ENCODE peak calls at places on chromosomes 1 and 21, in five cellular contexts. F is psoas muscle, E is foreskin fibroblast, X is aorta, A is coronary artery. M is an unnamed sample.

GRCh38 chr1:244919320-244920282 is 55.3 kb upstream of the HNRNPU start:
- DNase-seq in F (no peak), E (no peak), X (no peak), A (no peak), M (no peak)

GRCh38 chr1:244154882-244155531 is 103.9 kb downstream of the ZBTB18 start:
- DNase-seq in F (peak), E (no peak), X (no peak), A (no peak), M (peak)

GRCh38 chr1:2554621-2555387 is 1.4 kb upstream of the TNFRSF14 start:
- DNase-seq in F (no peak), E (no peak), X (no peak), A (no peak), M (no peak)

GRCh38 chr1:22749919-22750670 is 39.5 kb downstream of the EPHB2 start:
- DNase-seq in F (no peak), E (peak), X (peak), A (no peak), M (peak)

GRCh38 chr1:100543640-100544039 is 5.7 kb downstream of the GPR88 start:
- DNase-seq in F (no peak), E (no peak), X (no peak), A (no peak), M (no peak)

GRCh38 chr21:35195232-35195631 is 146.1 kb upstream of the RUNX1 start:
- DNase-seq in F (no peak), E (no peak), X (no peak), A (no peak), M (no peak)

GRCh38 chr1:87449348-87449963 is 120.8 kb downstream of the LMO4 start:
- DNase-seq in F (no peak), E (no peak), X (no peak), A (no peak), M (peak)

GRCh38 chr1:81802601-81803422 is 2.1 kb downstream of the ADGRL2 start:
- DNase-seq in F (peak), E (peak), X (peak), A (peak), M (no peak)

GRCh38 chr1:203158423-203158822 is 17.2 kb downstream of the MYBPH start:
- DNase-seq in F (no peak), E (no peak), X (no peak), A (no peak), M (no peak)

GRCh38 chr21:44267655-44268142 is 6.0 kb upstream of the DNMT3L start:
- DNase-seq in F (peak), E (no peak), X (no peak), A (no peak), M (no peak)

GRCh38 chr1:94690033-94690712 is 130.0 kb upstream of the SLC44A3 start:
- DNase-seq in F (no peak), E (peak), X (no peak), A (no peak), M (no peak)

GRCh38 chr21:33884361-33885157 is 31.0 kb downstream of the ATP5PO start:
- DNase-seq in F (no peak), E (no peak), X (peak), A (no peak), M (no peak)

GRCh38 chr1:111140680-111140967 is 601 bp downstream of the CEPT1 start:
- DNase-seq in F (no peak), E (peak), X (no peak), A (no peak), M (peak)

GRCh38 chr1:41739061-41739955 is 179.4 kb downstream of the HIVEP3 start:
- DNase-seq in F (peak), E (peak), X (peak), A (peak), M (peak)

GRCh38 chr1:164644774-164645634 is 86.0 kb downstream of the PBX1 start:
- DNase-seq in F (no peak), E (peak), X (no peak), A (no peak), M (no peak)

GRCh38 chr1:26597629-26598039 is 68.1 kb downstream of the RPS6KA1 start:
- DNase-seq in F (no peak), E (no peak), X (no peak), A (no peak), M (no peak)

GRCh38 chr1:167342846-167343245 is 122.2 kb downstream of the POU2F1 start:
- DNase-seq in F (no peak), E (no peak), X (no peak), A (no peak), M (no peak)

GRCh38 chr1:54329337-54329954 is 76.7 kb downstream of the SSBP3 start:
- DNase-seq in F (no peak), E (no peak), X (no peak), A (no peak), M (no peak)

GRCh38 chr1:21931171-21932093 is 5.7 kb downstream of the HSPG2 start:
- DNase-seq in F (peak), E (peak), X (peak), A (peak), M (peak)

GRCh38 chr1:180563013-180563827 is 4.5 kb downstream of the OVAAL start:
- DNase-seq in F (no peak), E (peak), X (no peak), A (no peak), M (no peak)

GRCh38 chr1:206685749-206686485 is 1.2 kb downstream of the MAPKAPK2 start:
- DNase-seq in F (peak), E (peak), X (peak), A (peak), M (no peak)

GRCh38 chr1:157077394-157077793 is 22.2 kb downstream of the ETV3L start:
- DNase-seq in F (no peak), E (no peak), X (no peak), A (no peak), M (no peak)

GRCh38 chr1:71780681-71781080 is 501.7 kb downstream of the NEGR1 start:
- DNase-seq in F (no peak), E (peak), X (no peak), A (no peak), M (no peak)

GRCh38 chr1:213499444-213499843 is 448.4 kb downstream of the RPS6KC1 start:
- DNase-seq in F (no peak), E (no peak), X (no peak), A (no peak), M (no peak)

GRCh38 chr1:8379513-8380186 is 61.7 kb downstream of the SLC45A1 start:
- DNase-seq in F (no peak), E (no peak), X (no peak), A (no peak), M (no peak)

GRCh38 chr1:183029591-183030000 is 6.4 kb downstream of the LAMC1 start:
- DNase-seq in F (no peak), E (peak), X (no peak), A (no peak), M (no peak)

GRCh38 chr1:20320734-20321133 is 30.1 kb downstream of the VWA5B1 start:
- DNase-seq in F (no peak), E (no peak), X (no peak), A (no peak), M (no peak)

GRCh38 chr1:110635434-110635833 is 29.3 kb upstream of the KCNA2 start:
- DNase-seq in F (no peak), E (no peak), X (no peak), A (no peak), M (no peak)

GRCh38 chr1:111750856-111751255 is 4.8 kb upstream of the DDX20 start:
- DNase-seq in F (no peak), E (no peak), X (no peak), A (no peak), M (no peak)

GRCh38 chr1:215529571-215529970 is 37.5 kb upstream of the KCTD3 start:
- DNase-seq in F (no peak), E (no peak), X (no peak), A (no peak), M (no peak)

GRCh38 chr1:63112155-63112914 is 210.0 kb upstream of the FOXD3 start:
- DNase-seq in F (no peak), E (peak), X (no peak), A (no peak), M (peak)

GRCh38 chr21:39125752-39126485 is 57.3 kb downstream of the PSMG1 start:
- DNase-seq in F (no peak), E (peak), X (no peak), A (no peak), M (no peak)

GRCh38 chr1:54934869-54935268 is 45.6 kb upstream of the TMEM61 start:
- DNase-seq in F (no peak), E (peak), X (no peak), A (no peak), M (peak)

GRCh38 chr1:96843196-96843595 is 121.6 kb downstream of the PTBP2 start:
- DNase-seq in F (no peak), E (peak), X (no peak), A (no peak), M (peak)

GRCh38 chr1:218350022-218350525 is 4.9 kb downstream of the TGFB2 start:
- DNase-seq in F (no peak), E (no peak), X (no peak), A (no peak), M (no peak)

GRCh38 chr1:221887091-221887746 is 145.3 kb upstream of the DUSP10 start:
- DNase-seq in F (peak), E (peak), X (peak), A (no peak), M (peak)

GRCh38 chr21:24941316-24942185 is 665.7 kb downstream of the MRPL39 start:
- DNase-seq in F (no peak), E (no peak), X (no peak), A (no peak), M (no peak)

GRCh38 chr1:154883919-154884867 is 14.1 kb upstream of the KCNN3 start:
- DNase-seq in F (no peak), E (no peak), X (no peak), A (no peak), M (no peak)

DNA sequence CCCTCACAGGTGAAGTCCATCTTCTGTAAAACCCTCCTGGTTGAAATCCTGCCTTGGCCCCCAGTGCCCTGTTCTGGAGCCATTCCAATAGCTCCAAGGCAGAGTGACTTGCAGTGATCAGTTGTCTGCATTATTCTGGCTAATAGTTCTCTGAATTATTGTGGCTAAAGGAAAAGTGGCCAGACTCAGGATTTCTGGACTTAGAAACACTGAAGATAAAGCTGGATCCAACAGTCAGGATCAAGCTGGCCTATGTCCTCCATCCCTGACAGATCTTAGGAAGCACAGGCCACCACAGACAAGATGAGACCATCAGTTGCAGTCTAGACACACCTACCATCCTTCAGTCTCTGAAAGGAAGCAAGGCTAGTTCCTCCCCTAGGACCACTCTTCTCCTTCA is 801 bp upstream of the C2CD4D start:
- DNase-seq in F (no peak), E (no peak), X (no peak), A (no peak), M (no peak)
- H3K4me3 ChIP-seq in F (no peak), E (no peak), X (no peak), A (no peak), M (no peak)

DNA sequence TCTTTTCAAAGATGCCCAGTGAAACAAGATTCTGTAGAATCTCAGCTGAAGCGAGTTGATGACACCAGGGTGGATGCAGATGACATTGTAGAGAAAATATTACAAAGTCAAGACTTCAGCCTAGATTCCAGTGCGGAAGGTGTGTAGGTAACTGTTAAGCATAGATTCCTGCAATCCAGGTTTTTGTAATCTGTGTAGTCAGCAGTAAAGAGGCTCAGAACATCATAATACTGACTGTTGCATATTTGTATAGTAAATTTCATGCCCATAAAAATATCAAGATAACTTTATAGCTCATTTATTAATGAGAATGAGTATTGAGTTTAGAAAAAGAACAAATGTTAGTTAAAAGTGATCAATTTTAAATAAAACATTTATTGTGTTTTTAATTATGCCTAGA is 32.2 kb downstream of the HENMT1 start:
- DNase-seq in F (no peak), E (no peak), X (no peak), A (no peak), M (no peak)
- H3K4me3 ChIP-seq in F (no peak), E (no peak), X (no peak), A (no peak), M (no peak)

DNA sequence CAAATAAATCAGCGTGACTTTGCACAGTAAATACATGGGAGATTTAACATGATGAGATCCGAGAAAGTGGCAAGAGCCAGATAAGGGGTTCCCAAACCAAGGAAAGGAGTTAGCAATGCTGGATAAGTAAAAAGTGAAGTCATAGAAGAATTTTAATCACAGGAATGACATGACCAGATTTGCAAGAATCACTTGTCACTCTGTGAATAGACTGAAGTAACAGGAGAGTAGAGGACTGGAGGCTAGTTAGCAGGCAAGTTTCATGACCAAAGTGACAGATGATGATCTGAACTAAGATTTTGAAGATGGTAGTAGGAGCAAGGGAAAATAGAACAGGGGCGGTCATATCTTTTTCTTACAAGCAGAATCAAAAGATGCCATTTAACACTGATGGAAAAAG is 8.4 kb downstream of the CFH start:
- DNase-seq in F (no peak), E (no peak), X (no peak), A (no peak), M (no peak)
- H3K4me3 ChIP-seq in F (peak), E (no peak), X (no peak), A (peak), M (no peak)

GRCh38 chr21:16307256-16307655 is 577.5 kb downstream of the USP25 start:
- DNase-seq in F (no peak), E (no peak), X (no peak), A (no peak), M (no peak)
- H3K4me3 ChIP-seq in F (peak), E (no peak), X (no peak), A (peak), M (no peak)

GRCh38 chr1:1031659-1032245 is 11.8 kb downstream of the AGRN start:
- DNase-seq in F (no peak), E (no peak), X (no peak), A (no peak), M (no peak)

GRCh38 chr1:1034438-1034759 is 14.5 kb downstream of the AGRN start:
- DNase-seq in F (no peak), E (no peak), X (no peak), A (no peak), M (no peak)

GRCh38 chr1:1033731-1034437 is 14.0 kb downstream of the AGRN start:
- DNase-seq in F (no peak), E (no peak), X (no peak), A (no peak), M (no peak)

GRCh38 chr1:1032428-1032827 is 12.5 kb downstream of the AGRN start:
- DNase-seq in F (no peak), E (no peak), X (no peak), A (no peak), M (no peak)

DNA sequence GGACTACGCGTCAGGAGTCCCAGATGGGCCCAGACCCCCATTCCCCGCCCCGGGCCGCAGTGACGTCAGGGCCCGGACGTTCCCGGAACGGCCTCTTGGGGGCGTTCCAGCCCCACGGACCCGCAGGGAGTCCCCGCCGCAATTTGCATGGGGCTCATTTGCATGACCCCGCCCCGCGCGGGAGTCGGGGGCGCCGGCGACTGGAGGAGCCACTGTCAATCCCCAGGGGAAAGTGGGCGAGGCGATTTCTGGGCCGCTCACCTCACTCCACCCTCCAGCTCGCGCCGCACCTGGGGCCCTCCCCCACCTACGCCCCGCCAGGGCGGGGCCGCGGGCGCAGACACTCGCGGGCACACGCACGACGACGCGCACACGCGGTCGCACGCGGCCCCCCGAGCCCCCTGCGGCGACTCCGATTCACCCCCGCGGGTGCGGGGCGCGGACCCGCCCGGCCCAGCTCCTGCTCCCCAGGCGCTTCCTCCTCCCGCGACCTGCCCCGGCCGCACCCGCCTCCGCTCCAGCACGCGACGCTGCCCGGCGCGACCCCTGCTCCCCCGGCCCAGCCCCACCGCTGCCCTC is 13.2 kb downstream of the AGRN start:
- DNase-seq in F (peak), E (peak), X (peak), A (no peak), M (peak)
- H3K4me3 ChIP-seq in F (peak), E (peak), X (peak), A (peak), M (peak)

DNA sequence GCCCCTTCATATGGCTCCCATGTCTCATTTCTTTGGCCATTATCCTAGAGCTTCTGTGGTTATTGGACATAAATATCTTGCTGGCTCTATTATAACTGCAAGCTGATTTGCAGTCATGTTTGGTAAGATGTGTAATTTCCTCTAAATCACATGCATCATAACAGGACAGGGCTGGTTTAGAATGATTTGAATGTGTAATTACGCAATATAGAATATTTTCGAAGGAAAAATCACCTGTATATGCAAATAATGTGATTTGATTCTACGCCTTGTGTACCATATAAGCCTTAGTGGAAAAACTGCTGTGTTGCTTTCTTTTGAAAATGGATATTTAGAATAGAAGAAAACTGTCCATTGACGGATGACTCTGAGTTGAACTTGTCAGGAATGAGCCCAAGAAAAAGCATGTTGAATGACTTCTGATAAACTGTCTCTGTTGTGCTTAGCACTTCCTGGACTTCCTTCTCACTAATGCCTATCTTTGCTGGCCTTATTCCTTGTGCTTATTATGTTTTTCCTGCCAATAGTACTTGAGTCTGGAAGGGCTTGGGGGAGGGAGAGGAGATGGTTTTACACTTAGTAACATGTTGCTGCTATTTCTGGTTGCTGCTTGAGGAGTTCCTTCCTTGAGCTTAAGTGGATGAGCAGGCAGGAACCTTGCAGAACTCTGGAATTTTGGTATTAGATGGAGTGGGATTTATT is 6.5 kb downstream of the CACHD1 start:
- DNase-seq in F (no peak), E (peak), X (no peak), A (no peak), M (peak)
- H3K4me3 ChIP-seq in F (no peak), E (no peak), X (no peak), A (no peak), M (no peak)

DNA sequence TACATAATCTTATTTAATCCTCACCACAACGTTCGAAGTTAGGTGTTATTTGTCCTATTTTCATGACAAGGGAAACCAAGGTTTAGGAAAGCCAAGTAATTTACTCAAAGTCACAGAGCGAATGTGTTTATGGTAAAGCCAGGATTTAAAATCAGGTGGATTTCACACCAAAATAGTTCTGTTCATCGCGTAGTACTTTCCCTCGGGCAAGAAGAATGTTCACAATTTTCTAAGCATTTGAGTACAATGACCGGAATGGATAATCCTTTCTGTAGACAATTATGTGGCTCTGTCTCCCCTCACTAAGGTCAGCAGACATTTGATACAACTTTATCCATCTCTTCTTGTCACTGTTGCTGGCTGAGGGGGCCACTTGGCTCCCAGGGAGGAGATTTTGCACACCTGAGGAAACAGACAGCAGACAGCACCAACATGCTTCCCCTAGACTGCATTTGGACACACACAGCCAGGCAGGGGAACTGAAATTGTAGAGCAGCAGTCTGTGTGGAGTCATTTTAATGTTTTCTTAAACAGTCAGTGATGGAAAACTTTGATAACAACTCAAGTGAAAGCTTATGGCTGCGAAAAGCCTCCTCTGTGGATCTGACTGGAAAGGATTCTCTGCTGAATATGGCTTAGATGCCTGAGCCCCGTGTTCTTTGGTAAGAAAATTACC is 204.3 kb downstream of the ST6GALNAC3 start:
- DNase-seq in F (no peak), E (no peak), X (no peak), A (no peak), M (no peak)
- H3K4me3 ChIP-seq in F (no peak), E (no peak), X (peak), A (no peak), M (no peak)

GRCh38 chr1:197313713-197314112 is 45.7 kb downstream of the CRB1 start:
- DNase-seq in F (no peak), E (no peak), X (no peak), A (no peak), M (no peak)
- H3K4me3 ChIP-seq in F (no peak), E (no peak), X (no peak), A (no peak), M (no peak)

GRCh38 chr1:89640440-89640839 is 7.5 kb downstream of the LRRC8C start:
- DNase-seq in F (no peak), E (no peak), X (no peak), A (no peak), M (no peak)
- H3K4me3 ChIP-seq in F (no peak), E (no peak), X (no peak), A (no peak), M (no peak)

GRCh38 chr1:25232027-25232865 is at the start of gene SYF2:
- DNase-seq in F (peak), E (peak), X (peak), A (peak), M (peak)
- H3K4me3 ChIP-seq in F (peak), E (peak), X (peak), A (peak), M (peak)